ENCODE peak calls at places on chromosomes 13 and 19, in seven cellular contexts. M is islet precursor cell, J is EL, K is caudate nucleus, Q is fibroblast of pulmonary artery, V is NCI-H1105 treated with DMSO at 0.1 percent for 48 hours, B is AG09309. N is an unnamed sample.

GRCh38 chr19:10289836-10290438 is at the start of gene ICAM5:
- DNase-seq in M (no peak), J (peak; percentile 68), K (no peak), Q (no peak), V (peak; percentile 44), B (no peak), N (no peak)

GRCh38 chr19:42253245-42254082 is 1.5 kb downstream of the ERF start:
- DNase-seq in M (peak; percentile 89), J (peak; percentile 68), K (peak; percentile 72), Q (peak; percentile 48), V (no peak), B (no peak), N (peak; percentile 64)

GRCh38 chr13:28401303-28402056 is 93.4 kb downstream of the FLT1 start:
- DNase-seq in M (no peak), J (peak; percentile 76), K (no peak), Q (peak; percentile 92), V (no peak), B (peak; percentile 86), N (no peak)

GRCh38 chr19:45467456-45468158 is at the start of gene FOSB:
- DNase-seq in M (peak; percentile 95), J (peak; percentile 93), K (peak; percentile 94), Q (peak; percentile 97), V (peak; percentile 91), B (no peak), N (peak; percentile 97)

GRCh38 chr19:43534811-43535761 is 2.1 kb downstream of the ZNF575 start:
- DNase-seq in M (peak; percentile 90), J (peak; percentile 38), K (peak; percentile 20), Q (peak; percentile 74), V (no peak), B (no peak), N (no peak)

GRCh38 chr13:110353339-110353977 is 46.4 kb downstream of the COL4A2 start:
- DNase-seq in M (no peak), J (no peak), K (no peak), Q (no peak), V (no peak), B (no peak), N (no peak)

GRCh38 chr13:99191900-99192399 is 8.7 kb upstream of the UBAC2 start:
- DNase-seq in M (no peak), J (peak; percentile 18), K (no peak), Q (no peak), V (no peak), B (no peak), N (no peak)

GRCh38 chr13:41549491-41549890 is 92.1 kb downstream of the RGCC start:
- DNase-seq in M (no peak), J (no peak), K (no peak), Q (no peak), V (no peak), B (no peak), N (peak; percentile 11)

GRCh38 chr19:41626278-41626677 is 596 bp downstream of the CEACAM4 start:
- DNase-seq in M (no peak), J (no peak), K (no peak), Q (no peak), V (no peak), B (no peak), N (no peak)

GRCh38 chr13:75902166-75903104 is 266.3 kb downstream of the LMO7 start:
- DNase-seq in M (no peak), J (no peak), K (no peak), Q (no peak), V (no peak), B (no peak), N (no peak)

GRCh38 chr13:44331912-44332840 is 41.4 kb upstream of the SERP2 start:
- DNase-seq in M (peak; percentile 61), J (peak; percentile 78), K (no peak), Q (peak; percentile 93), V (peak; percentile 51), B (no peak), N (peak; percentile 76)

GRCh38 chr19:3366761-3367571 is 583 bp downstream of the NFIC start:
- DNase-seq in M (no peak), J (peak; percentile 45), K (peak; percentile 25), Q (no peak), V (peak; percentile 34), B (no peak), N (peak; percentile 64)

GRCh38 chr13:111534646-111535461 is 214.4 kb downstream of the TEX29 start:
- DNase-seq in M (no peak), J (no peak), K (no peak), Q (no peak), V (no peak), B (no peak), N (no peak)

GRCh38 chr13:110702591-110703526 is 3.1 kb downstream of the CARS2 start:
- DNase-seq in M (no peak), J (peak; percentile 13), K (no peak), Q (peak; percentile 14), V (no peak), B (no peak), N (no peak)

GRCh38 chr13:38697628-38698333 is 10.9 kb downstream of the FREM2 start:
- DNase-seq in M (peak; percentile 63), J (no peak), K (no peak), Q (no peak), V (no peak), B (no peak), N (peak; percentile 20)

GRCh38 chr13:40490086-40490723 is 176.2 kb downstream of the FOXO1 start:
- DNase-seq in M (peak; percentile 82), J (no peak), K (no peak), Q (no peak), V (peak; percentile 80), B (no peak), N (no peak)

GRCh38 chr19:5200844-5201243 is 139.8 kb downstream of the PTPRS start:
- DNase-seq in M (no peak), J (no peak), K (no peak), Q (peak; percentile 9), V (no peak), B (no peak), N (no peak)

GRCh38 chr19:11264452-11265176 is 2.3 kb upstream of the DOCK6 start:
- DNase-seq in M (peak; percentile 67), J (no peak), K (no peak), Q (no peak), V (no peak), B (no peak), N (peak; percentile 43)

GRCh38 chr19:48513289-48514122 is 1.9 kb upstream of the LMTK3 start:
- DNase-seq in M (peak; percentile 89), J (peak; percentile 75), K (peak; percentile 52), Q (peak; percentile 72), V (peak; percentile 83), B (peak; percentile 8), N (peak; percentile 36)

GRCh38 chr13:77994166-77994565 is 75.5 kb upstream of the EDNRB start:
- DNase-seq in M (no peak), J (no peak), K (no peak), Q (no peak), V (no peak), B (no peak), N (peak; percentile 13)

GRCh38 chr19:7654401-7654800 is 14.4 kb upstream of the RETN start:
- DNase-seq in M (no peak), J (peak; percentile 36), K (no peak), Q (no peak), V (no peak), B (no peak), N (no peak)

GRCh38 chr19:12782424-12783225 is 7.3 kb upstream of the HOOK2 start:
- DNase-seq in M (peak; percentile 95), J (peak; percentile 80), K (peak; percentile 85), Q (peak; percentile 92), V (peak; percentile 67), B (no peak), N (peak; percentile 93)

GRCh38 chr13:40673061-40673397 is 6.6 kb upstream of the FOXO1 start:
- DNase-seq in M (no peak), J (no peak), K (no peak), Q (no peak), V (no peak), B (no peak), N (no peak)

GRCh38 chr13:77219401-77219800 is 107.5 kb downstream of the MYCBP2 start:
- DNase-seq in M (no peak), J (no peak), K (no peak), Q (no peak), V (no peak), B (no peak), N (no peak)

GRCh38 chr13:26482451-26483197 is 74.9 kb upstream of the WASF3 start:
- DNase-seq in M (peak; percentile 80), J (peak; percentile 71), K (peak; percentile 6), Q (peak; percentile 86), V (peak; percentile 30), B (peak; percentile 13), N (peak; percentile 95)

GRCh38 chr13:107271226-107271625 is 703.3 kb upstream of the ARGLU1 start:
- DNase-seq in M (peak; percentile 75), J (no peak), K (no peak), Q (peak; percentile 72), V (peak; percentile 66), B (no peak), N (no peak)

GRCh38 chr13:93361703-93362102 is 135.1 kb downstream of the GPC6 start:
- DNase-seq in M (no peak), J (no peak), K (no peak), Q (no peak), V (no peak), B (no peak), N (no peak)

GRCh38 chr19:11378319-11379189 is 4.1 kb downstream of the SWSAP1 start:
- DNase-seq in M (peak; percentile 86), J (peak; percentile 81), K (no peak), Q (peak; percentile 66), V (peak; percentile 18), B (no peak), N (peak; percentile 69)

GRCh38 chr19:36488816-36489138 is 584 bp downstream of the ZNF566 start:
- DNase-seq in M (no peak), J (peak; percentile 18), K (no peak), Q (no peak), V (peak; percentile 44), B (no peak), N (peak; percentile 9)

GRCh38 chr19:4327252-4327876 is 11.3 kb downstream of the STAP2 start:
- DNase-seq in M (peak; percentile 87), J (peak; percentile 59), K (peak; percentile 53), Q (peak; percentile 70), V (no peak), B (no peak), N (peak; percentile 49)

GRCh38 chr13:28327761-28328607 is 166.9 kb downstream of the FLT1 start:
- DNase-seq in M (peak; percentile 78), J (no peak), K (no peak), Q (no peak), V (no peak), B (no peak), N (no peak)

GRCh38 chr13:44912617-44913016 is 76.7 kb downstream of the NUFIP1 start:
- DNase-seq in M (no peak), J (no peak), K (no peak), Q (no peak), V (no peak), B (no peak), N (no peak)

GRCh38 chr13:39602614-39603366 is at the start of gene LHFPL6:
- DNase-seq in M (peak; percentile 93), J (peak; percentile 88), K (peak; percentile 59), Q (peak; percentile 81), V (peak; percentile 46), B (no peak), N (peak; percentile 92)

GRCh38 chr19:38684078-38684861 is 36.8 kb downstream of the ACTN4 start:
- DNase-seq in M (peak; percentile 95), J (peak; percentile 95), K (peak; percentile 25), Q (peak; percentile 95), V (no peak), B (peak; percentile 69), N (no peak)

GRCh38 chr19:55306712-55307111 is 18.4 kb downstream of the TMEM150B start:
- DNase-seq in M (no peak), J (no peak), K (no peak), Q (no peak), V (no peak), B (no peak), N (no peak)

GRCh38 chr19:35860818-35861639 is 4.3 kb downstream of the KIRREL2 start:
- DNase-seq in M (peak; percentile 97), J (no peak), K (no peak), Q (no peak), V (no peak), B (no peak), N (no peak)

GRCh38 chr13:49586717-49587116 is 1.4 kb upstream of the RCBTB1 start:
- DNase-seq in M (no peak), J (no peak), K (no peak), Q (no peak), V (no peak), B (no peak), N (no peak)

GRCh38 chr19:39052243-39052746 is 19.9 kb upstream of the FBXO27 start:
- DNase-seq in M (peak; percentile 77), J (peak; percentile 54), K (peak; percentile 50), Q (peak; percentile 69), V (peak; percentile 27), B (no peak), N (peak; percentile 66)

N was measured in SJCRH30.